ENCODE peak calls at places on chromosomes 5 and 9, in four cellular contexts. One of them, this sample, is unnamed. For H3K9me3 and H3K4me1, the result is how much of the 10 kb centered on the place peaks cover.

GRCh38 chr5:179211076-179211475 is 134.2 kb downstream of the ADAMTS2 start:
- DNase-seq in suprapubic skin: no peak
- DNase-seq in right cardiac atrium: no peak
- DNase-seq in CD8-positive, alpha-beta memory T cell: no peak
- DNase-seq in this sample: no peak

GRCh38 chr5:120463026-120463770 is 902 bp upstream of the PRR16 start:
- DNase-seq in suprapubic skin: no peak
- DNase-seq in right cardiac atrium: no peak
- DNase-seq in CD8-positive, alpha-beta memory T cell: no peak
- DNase-seq in this sample: no peak

GRCh38 chr9:133278161-133279131 is 3.4 kb upstream of the ABO start:
- DNase-seq in suprapubic skin: peak
- DNase-seq in right cardiac atrium: no peak
- DNase-seq in CD8-positive, alpha-beta memory T cell: no peak
- DNase-seq in this sample: no peak

GRCh38 chr5:132280371-132281240 is 13.6 kb upstream of the SLC22A4 start:
- DNase-seq in suprapubic skin: no peak
- DNase-seq in right cardiac atrium: no peak
- DNase-seq in CD8-positive, alpha-beta memory T cell: no peak
- DNase-seq in this sample: no peak

GRCh38 chr9:69044226-69045219 is 9.0 kb downstream of the FXN start:
- DNase-seq in suprapubic skin: no peak
- DNase-seq in right cardiac atrium: no peak
- DNase-seq in CD8-positive, alpha-beta memory T cell: no peak
- DNase-seq in this sample: no peak

GRCh38 chr5:101362067-101362466 is 459.0 kb upstream of the ST8SIA4 start:
- DNase-seq in suprapubic skin: no peak
- DNase-seq in right cardiac atrium: no peak
- DNase-seq in CD8-positive, alpha-beta memory T cell: no peak
- DNase-seq in this sample: no peak

GRCh38 chr9:5428794-5429528 is 8.8 kb downstream of the PLGRKT start:
- DNase-seq in suprapubic skin: no peak
- DNase-seq in right cardiac atrium: no peak
- DNase-seq in CD8-positive, alpha-beta memory T cell: no peak
- DNase-seq in this sample: no peak

GRCh38 chr9:107137495-107138202 is 145.4 kb upstream of the RAD23B start:
- DNase-seq in suprapubic skin: no peak
- DNase-seq in right cardiac atrium: no peak
- DNase-seq in CD8-positive, alpha-beta memory T cell: no peak
- DNase-seq in this sample: peak

GRCh38 chr9:124045076-124045829 is 33.7 kb downstream of the LHX2 start:
- DNase-seq in suprapubic skin: no peak
- DNase-seq in right cardiac atrium: peak
- DNase-seq in CD8-positive, alpha-beta memory T cell: no peak
- DNase-seq in this sample: no peak

GRCh38 chr9:89661391-89661949 is 56.7 kb downstream of the GADD45G start:
- DNase-seq in suprapubic skin: peak
- DNase-seq in right cardiac atrium: no peak
- DNase-seq in CD8-positive, alpha-beta memory T cell: no peak
- DNase-seq in this sample: no peak

GRCh38 chr5:72394688-72395087 is 74.5 kb downstream of the PTCD2 start:
- DNase-seq in suprapubic skin: no peak
- DNase-seq in right cardiac atrium: no peak
- DNase-seq in CD8-positive, alpha-beta memory T cell: no peak
- DNase-seq in this sample: no peak

GRCh38 chr9:137673871-137674270 is 55.1 kb downstream of the EHMT1 start:
- DNase-seq in suprapubic skin: no peak
- DNase-seq in right cardiac atrium: no peak
- DNase-seq in CD8-positive, alpha-beta memory T cell: no peak
- DNase-seq in this sample: no peak

GRCh38 chr9:18485691-18486090 is 11.7 kb downstream of the ADAMTSL1 start:
- DNase-seq in suprapubic skin: no peak
- DNase-seq in right cardiac atrium: no peak
- DNase-seq in CD8-positive, alpha-beta memory T cell: no peak
- DNase-seq in this sample: no peak

GRCh38 chr5:42591026-42591425 is 165.6 kb upstream of the CCDC152 start:
- DNase-seq in suprapubic skin: no peak
- DNase-seq in right cardiac atrium: peak
- DNase-seq in CD8-positive, alpha-beta memory T cell: no peak
- DNase-seq in this sample: no peak

GRCh38 chr5:157387683-157388093 is 72.3 kb upstream of the NIPAL4 start:
- DNase-seq in suprapubic skin: no peak
- DNase-seq in right cardiac atrium: no peak
- DNase-seq in CD8-positive, alpha-beta memory T cell: no peak
- DNase-seq in this sample: no peak

GRCh38 chr9:120107138-120107537 is 472.8 kb downstream of the CDK5RAP2 start:
- DNase-seq in suprapubic skin: no peak
- DNase-seq in right cardiac atrium: no peak
- DNase-seq in CD8-positive, alpha-beta memory T cell: no peak
- DNase-seq in this sample: no peak
- H3K4me3 ChIP-seq in suprapubic skin: no peak
- H3K4me3 ChIP-seq in right cardiac atrium: no peak
- H3K4me3 ChIP-seq in CD8-positive, alpha-beta memory T cell: no peak
- H3K4me3 ChIP-seq in this sample: no peak

DNA sequence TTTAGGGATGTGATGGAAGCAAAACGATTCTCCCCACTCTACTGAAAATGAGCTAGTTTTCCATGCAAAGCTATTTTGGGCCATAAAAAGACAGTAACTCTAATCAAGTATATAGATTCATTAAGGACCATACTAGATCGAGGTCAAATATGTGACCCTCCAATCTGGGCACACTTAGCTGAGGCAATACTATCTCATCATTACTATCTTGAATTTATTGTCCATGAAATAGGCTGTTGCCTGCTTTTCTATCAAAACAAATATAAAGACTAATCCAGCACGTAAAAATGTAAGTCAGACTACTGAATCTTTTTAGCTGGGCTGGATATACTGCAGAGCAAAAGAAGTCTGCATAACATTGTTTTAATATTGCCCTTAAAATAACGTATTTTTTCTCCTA is 943.1 kb downstream of the NR2F1-AS1 start:
- DNase-seq in suprapubic skin: no peak
- DNase-seq in right cardiac atrium: no peak
- DNase-seq in CD8-positive, alpha-beta memory T cell: no peak
- DNase-seq in this sample: no peak
- H3K9me3 ChIP-seq in suprapubic skin: under half
- H3K9me3 ChIP-seq in right cardiac atrium: under half
- H3K9me3 ChIP-seq in CD8-positive, alpha-beta memory T cell: under half
- H3K9me3 ChIP-seq in this sample: under half

DNA sequence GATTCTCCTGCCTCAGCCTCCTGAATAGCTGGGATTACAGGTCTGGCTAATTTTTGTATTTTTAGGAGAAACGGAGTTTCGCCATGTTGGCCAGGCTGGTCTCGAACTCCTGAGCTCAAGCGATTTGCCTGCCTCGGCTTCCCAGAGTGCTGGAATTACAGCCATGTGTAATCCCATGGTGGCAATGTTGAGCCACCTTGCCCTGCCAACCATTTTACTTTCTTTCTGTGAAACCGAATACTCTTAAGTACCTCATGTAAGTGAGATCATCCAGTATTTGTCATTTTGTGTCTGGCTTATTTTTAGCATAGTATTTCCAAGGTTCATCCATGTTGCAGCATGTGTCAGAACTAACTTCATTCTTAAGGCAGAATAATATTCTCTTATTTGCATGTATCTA is 8.2 kb downstream of the PRRC2B start:
- DNase-seq in suprapubic skin: no peak
- DNase-seq in right cardiac atrium: no peak
- DNase-seq in CD8-positive, alpha-beta memory T cell: no peak
- DNase-seq in this sample: no peak
- H3K4me1 ChIP-seq in suprapubic skin: half or more
- H3K4me1 ChIP-seq in right cardiac atrium: under half
- H3K4me1 ChIP-seq in CD8-positive, alpha-beta memory T cell: half or more
- H3K4me1 ChIP-seq in this sample: half or more

GRCh38 chr5:142327111-142327842 is 2.5 kb upstream of the SPRY4 start:
- DNase-seq in suprapubic skin: peak
- DNase-seq in right cardiac atrium: no peak
- DNase-seq in CD8-positive, alpha-beta memory T cell: no peak
- DNase-seq in this sample: no peak

GRCh38 chr5:142324377-142324870 is 397 bp downstream of the SPRY4 start:
- DNase-seq in suprapubic skin: no peak
- DNase-seq in right cardiac atrium: peak
- DNase-seq in CD8-positive, alpha-beta memory T cell: no peak
- DNase-seq in this sample: no peak

GRCh38 chr5:142324871-142325676 is at the start of gene SPRY4:
- DNase-seq in suprapubic skin: peak
- DNase-seq in right cardiac atrium: peak
- DNase-seq in CD8-positive, alpha-beta memory T cell: peak
- DNase-seq in this sample: peak

GRCh38 chr5:142326480-142326938 is 1.7 kb upstream of the SPRY4 start:
- DNase-seq in suprapubic skin: peak
- DNase-seq in right cardiac atrium: no peak
- DNase-seq in CD8-positive, alpha-beta memory T cell: no peak
- DNase-seq in this sample: no peak

DNA sequence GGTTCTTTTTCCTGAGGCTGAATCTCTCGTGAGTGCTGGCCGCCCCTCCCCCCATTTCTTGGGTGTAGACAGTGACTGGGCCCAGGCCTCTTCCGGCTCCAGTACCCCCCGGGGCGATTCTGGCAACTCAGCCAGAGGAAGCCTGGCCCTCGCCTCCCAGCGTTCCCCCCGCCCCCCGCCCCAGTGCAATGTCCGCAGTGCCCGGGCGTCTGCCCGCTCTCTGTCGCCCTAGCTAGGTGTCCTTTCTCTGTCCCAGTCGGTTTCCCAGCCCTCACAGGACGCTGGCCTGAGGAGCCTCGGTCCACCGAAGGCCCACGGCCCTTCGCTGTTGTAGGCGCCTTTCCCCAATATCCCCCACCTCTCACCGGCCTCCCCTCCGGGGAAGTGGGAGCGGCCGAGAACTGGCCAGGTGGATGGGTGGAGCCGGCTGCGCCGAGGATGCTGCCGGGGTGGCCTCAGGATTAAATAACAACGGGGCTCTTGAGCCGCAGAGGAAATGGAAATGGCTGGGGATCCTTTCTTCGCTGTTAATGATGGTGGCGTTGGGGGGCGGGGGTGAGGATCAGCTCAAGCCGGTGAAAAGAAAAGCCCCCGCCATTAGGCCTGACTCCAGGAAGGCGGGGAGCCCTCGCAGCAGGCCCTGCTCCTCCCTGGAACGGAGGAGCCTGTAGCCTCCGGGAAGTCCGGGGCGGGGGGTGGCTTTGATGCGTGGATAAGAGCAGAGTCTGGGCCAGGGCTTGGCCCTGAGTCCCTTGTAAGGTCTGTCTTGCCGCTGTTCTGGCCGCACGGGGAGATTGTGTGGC is 1.1 kb upstream of the SPRY4 start:
- DNase-seq in suprapubic skin: no peak
- DNase-seq in right cardiac atrium: peak
- DNase-seq in CD8-positive, alpha-beta memory T cell: no peak
- DNase-seq in this sample: peak
- H3K4me3 ChIP-seq in suprapubic skin: peak
- H3K4me3 ChIP-seq in right cardiac atrium: peak
- H3K4me3 ChIP-seq in CD8-positive, alpha-beta memory T cell: peak
- H3K4me3 ChIP-seq in this sample: peak

DNA sequence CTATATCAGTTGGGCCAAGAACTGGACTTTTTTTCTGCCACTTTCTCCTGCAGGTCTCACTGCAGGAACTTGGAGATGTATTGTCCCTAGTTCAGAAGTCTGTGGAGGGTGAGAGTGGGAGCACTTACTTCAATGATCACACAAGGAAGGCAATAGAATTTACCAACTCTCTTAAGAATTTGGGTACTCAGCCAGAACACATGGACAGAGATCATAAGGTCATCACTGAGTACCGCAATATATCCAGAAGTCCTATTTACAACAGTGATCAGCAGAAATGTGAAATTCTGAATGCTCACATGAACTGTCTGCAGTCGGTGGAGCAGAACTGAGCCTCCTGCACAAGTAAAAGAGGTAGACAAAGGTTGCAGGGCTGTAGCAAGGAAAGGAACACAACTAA is 101.0 kb downstream of the FAM114A2 start:
- DNase-seq in suprapubic skin: no peak
- DNase-seq in right cardiac atrium: no peak
- DNase-seq in CD8-positive, alpha-beta memory T cell: no peak
- DNase-seq in this sample: no peak
- H3K9me3 ChIP-seq in suprapubic skin: under half
- H3K9me3 ChIP-seq in right cardiac atrium: under half
- H3K9me3 ChIP-seq in CD8-positive, alpha-beta memory T cell: under half
- H3K9me3 ChIP-seq in this sample: under half

GRCh38 chr9:22809371-22809770 is 362.7 kb downstream of the DMRTA1 start:
- DNase-seq in suprapubic skin: no peak
- DNase-seq in right cardiac atrium: no peak
- DNase-seq in CD8-positive, alpha-beta memory T cell: no peak
- DNase-seq in this sample: no peak

GRCh38 chr9:22813520-22813919 is 366.9 kb downstream of the DMRTA1 start:
- DNase-seq in suprapubic skin: no peak
- DNase-seq in right cardiac atrium: no peak
- DNase-seq in CD8-positive, alpha-beta memory T cell: no peak
- DNase-seq in this sample: peak

GRCh38 chr9:22808876-22809275 is 362.3 kb downstream of the DMRTA1 start:
- DNase-seq in suprapubic skin: no peak
- DNase-seq in right cardiac atrium: no peak
- DNase-seq in CD8-positive, alpha-beta memory T cell: no peak
- DNase-seq in this sample: no peak
- H3K4me1 ChIP-seq in suprapubic skin: under half
- H3K4me1 ChIP-seq in right cardiac atrium: under half
- H3K4me1 ChIP-seq in CD8-positive, alpha-beta memory T cell: under half
- H3K4me1 ChIP-seq in this sample: under half

GRCh38 chr5:93609756-93610155 is 26.7 kb downstream of the NR2F1 start:
- DNase-seq in suprapubic skin: no peak
- DNase-seq in right cardiac atrium: no peak
- DNase-seq in CD8-positive, alpha-beta memory T cell: no peak
- DNase-seq in this sample: no peak

GRCh38 chr5:93607367-93608258 is 24.6 kb downstream of the NR2F1 start:
- DNase-seq in suprapubic skin: no peak
- DNase-seq in right cardiac atrium: no peak
- DNase-seq in CD8-positive, alpha-beta memory T cell: no peak
- DNase-seq in this sample: peak

GRCh38 chr5:93611900-93612898 is 29.2 kb downstream of the NR2F1 start:
- DNase-seq in suprapubic skin: no peak
- DNase-seq in right cardiac atrium: peak
- DNase-seq in CD8-positive, alpha-beta memory T cell: no peak
- DNase-seq in this sample: peak

GRCh38 chr5:93610581-93611167 is 27.7 kb downstream of the NR2F1 start:
- DNase-seq in suprapubic skin: no peak
- DNase-seq in right cardiac atrium: no peak
- DNase-seq in CD8-positive, alpha-beta memory T cell: no peak
- DNase-seq in this sample: no peak

DNA sequence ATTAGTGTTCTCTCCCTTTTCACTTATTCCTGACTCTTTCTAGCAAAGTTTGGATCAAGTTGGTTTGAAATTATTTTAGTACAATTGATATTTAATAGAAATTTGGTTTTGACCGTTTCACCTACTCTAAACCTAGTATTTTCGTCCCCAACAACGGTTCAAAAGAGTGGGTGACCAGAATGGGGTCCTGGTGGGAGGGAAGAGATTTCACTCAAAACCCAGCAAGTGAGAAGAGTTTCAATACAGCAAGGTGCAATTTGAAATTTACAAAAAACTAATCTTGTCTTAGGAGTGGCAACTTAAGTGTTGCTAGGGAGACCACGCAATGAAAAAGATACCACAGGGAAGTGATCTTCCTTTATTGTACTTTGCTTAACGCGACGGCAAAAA is 28.5 kb downstream of the NR2F1 start:
- DNase-seq in suprapubic skin: no peak
- DNase-seq in right cardiac atrium: no peak
- DNase-seq in CD8-positive, alpha-beta memory T cell: no peak
- DNase-seq in this sample: no peak
- H3K4me3 ChIP-seq in suprapubic skin: no peak
- H3K4me3 ChIP-seq in right cardiac atrium: no peak
- H3K4me3 ChIP-seq in CD8-positive, alpha-beta memory T cell: no peak
- H3K4me3 ChIP-seq in this sample: no peak

GRCh38 chr5:4758550-4758949 is 381.6 kb upstream of the ADAMTS16 start:
- DNase-seq in suprapubic skin: no peak
- DNase-seq in right cardiac atrium: no peak
- DNase-seq in CD8-positive, alpha-beta memory T cell: no peak
- DNase-seq in this sample: no peak
- H3K9me3 ChIP-seq in suprapubic skin: under half
- H3K9me3 ChIP-seq in right cardiac atrium: under half
- H3K9me3 ChIP-seq in CD8-positive, alpha-beta memory T cell: under half
- H3K9me3 ChIP-seq in this sample: under half